ENCODE peak calls at places on chromosomes 1 and 21, in ten cellular contexts. One of them, this sample, is unnamed.
A peak's percentile ranks its signal among the peaks of the same experiment; 100 is the strongest.

GRCh38 chr1:23555225-23555801 is 4.0 kb downstream of the ID3 start:
- DNase-seq in progenitor cell of endocrine pancreas: no peak
- DNase-seq in mammary epithelial cell: no peak
- DNase-seq in ascending aorta: peak; percentile 83
- DNase-seq in HEK293T: no peak
- DNase-seq in stomach: no peak
- DNase-seq in NCI-H2081: peak; percentile 80
- DNase-seq in HCT116: no peak
- DNase-seq in IMR-90: peak; percentile 68
- DNase-seq in NCI-H345: no peak
- DNase-seq in this sample: no peak

GRCh38 chr1:5571861-5572401 is 420.3 kb downstream of the NPHP4 start:
- DNase-seq in progenitor cell of endocrine pancreas: no peak
- DNase-seq in NCI-H345: no peak
- DNase-seq in HEK293T: no peak
- DNase-seq in stomach: no peak
- DNase-seq in IMR-90: no peak
- DNase-seq in ascending aorta: no peak
- DNase-seq in NCI-H2081: no peak
- DNase-seq in mammary epithelial cell: no peak
- DNase-seq in HCT116: no peak
- DNase-seq in this sample: no peak

GRCh38 chr1:119027759-119028158 is 39.6 kb upstream of the TBX15 start:
- DNase-seq in IMR-90: no peak
- DNase-seq in mammary epithelial cell: peak; percentile 26
- DNase-seq in NCI-H345: no peak
- DNase-seq in ascending aorta: no peak
- DNase-seq in progenitor cell of endocrine pancreas: no peak
- DNase-seq in NCI-H2081: no peak
- DNase-seq in HCT116: no peak
- DNase-seq in HEK293T: no peak
- DNase-seq in stomach: no peak
- DNase-seq in this sample: no peak

GRCh38 chr1:145878724-145879123 is 6.9 kb downstream of the ANKRD35 start:
- DNase-seq in NCI-H345: peak; percentile 49
- DNase-seq in HCT116: no peak
- DNase-seq in NCI-H2081: no peak
- DNase-seq in HEK293T: no peak
- DNase-seq in stomach: no peak
- DNase-seq in ascending aorta: no peak
- DNase-seq in IMR-90: peak; percentile 47
- DNase-seq in progenitor cell of endocrine pancreas: no peak
- DNase-seq in mammary epithelial cell: peak; percentile 56
- DNase-seq in this sample: no peak

GRCh38 chr1:43987159-43988022 is 4.0 kb upstream of the CCDC24 start:
- DNase-seq in progenitor cell of endocrine pancreas: no peak
- DNase-seq in HCT116: no peak
- DNase-seq in IMR-90: peak; percentile 55
- DNase-seq in mammary epithelial cell: no peak
- DNase-seq in NCI-H2081: no peak
- DNase-seq in stomach: no peak
- DNase-seq in ascending aorta: no peak
- DNase-seq in NCI-H345: no peak
- DNase-seq in HEK293T: no peak
- DNase-seq in this sample: no peak

GRCh38 chr21:14685568-14685967 is 139.5 kb upstream of the SAMSN1 start:
- DNase-seq in IMR-90: no peak
- DNase-seq in progenitor cell of endocrine pancreas: no peak
- DNase-seq in NCI-H2081: no peak
- DNase-seq in mammary epithelial cell: no peak
- DNase-seq in stomach: no peak
- DNase-seq in NCI-H345: no peak
- DNase-seq in HCT116: no peak
- DNase-seq in ascending aorta: no peak
- DNase-seq in HEK293T: no peak
- DNase-seq in this sample: no peak

GRCh38 chr1:40045182-40045581 is 4.7 kb downstream of the CAP1 start:
- DNase-seq in NCI-H345: no peak
- DNase-seq in stomach: no peak
- DNase-seq in HCT116: no peak
- DNase-seq in mammary epithelial cell: peak; percentile 50
- DNase-seq in ascending aorta: no peak
- DNase-seq in HEK293T: no peak
- DNase-seq in progenitor cell of endocrine pancreas: no peak
- DNase-seq in NCI-H2081: no peak
- DNase-seq in IMR-90: peak; percentile 47
- DNase-seq in this sample: no peak

GRCh38 chr1:10866314-10867091 is 70.1 kb upstream of the CASZ1 start:
- DNase-seq in NCI-H2081: peak; percentile 28
- DNase-seq in NCI-H345: no peak
- DNase-seq in progenitor cell of endocrine pancreas: no peak
- DNase-seq in HCT116: no peak
- DNase-seq in ascending aorta: no peak
- DNase-seq in stomach: no peak
- DNase-seq in IMR-90: peak; percentile 48
- DNase-seq in HEK293T: no peak
- DNase-seq in mammary epithelial cell: no peak
- DNase-seq in this sample: peak; percentile 7

GRCh38 chr1:228765543-228765942 is 30.3 kb downstream of the RHOU start:
- DNase-seq in stomach: peak; percentile 26
- DNase-seq in HEK293T: no peak
- DNase-seq in NCI-H2081: no peak
- DNase-seq in ascending aorta: no peak
- DNase-seq in NCI-H345: no peak
- DNase-seq in HCT116: no peak
- DNase-seq in progenitor cell of endocrine pancreas: no peak
- DNase-seq in IMR-90: no peak
- DNase-seq in mammary epithelial cell: no peak
- DNase-seq in this sample: no peak

GRCh38 chr1:10673305-10673704 is 123.1 kb downstream of the CASZ1 start:
- DNase-seq in progenitor cell of endocrine pancreas: no peak
- DNase-seq in NCI-H2081: no peak
- DNase-seq in ascending aorta: no peak
- DNase-seq in IMR-90: no peak
- DNase-seq in stomach: no peak
- DNase-seq in HCT116: no peak
- DNase-seq in NCI-H345: no peak
- DNase-seq in HEK293T: no peak
- DNase-seq in mammary epithelial cell: no peak
- DNase-seq in this sample: no peak

GRCh38 chr1:245389878-245390277 is 235.1 kb downstream of the KIF26B start:
- DNase-seq in progenitor cell of endocrine pancreas: no peak
- DNase-seq in NCI-H345: no peak
- DNase-seq in stomach: no peak
- DNase-seq in HCT116: no peak
- DNase-seq in mammary epithelial cell: no peak
- DNase-seq in ascending aorta: no peak
- DNase-seq in HEK293T: peak; percentile 15
- DNase-seq in IMR-90: no peak
- DNase-seq in NCI-H2081: no peak
- DNase-seq in this sample: no peak

GRCh38 chr1:92538048-92538412 is 51.3 kb upstream of the GFI1 start:
- DNase-seq in progenitor cell of endocrine pancreas: no peak
- DNase-seq in NCI-H345: no peak
- DNase-seq in mammary epithelial cell: no peak
- DNase-seq in ascending aorta: no peak
- DNase-seq in IMR-90: peak; percentile 5
- DNase-seq in NCI-H2081: no peak
- DNase-seq in stomach: no peak
- DNase-seq in HEK293T: no peak
- DNase-seq in HCT116: no peak
- DNase-seq in this sample: no peak

GRCh38 chr1:212186427-212187207 is 98.6 kb upstream of the PPP2R5A start:
- DNase-seq in HEK293T: no peak
- DNase-seq in HCT116: no peak
- DNase-seq in mammary epithelial cell: no peak
- DNase-seq in NCI-H345: no peak
- DNase-seq in NCI-H2081: no peak
- DNase-seq in IMR-90: no peak
- DNase-seq in progenitor cell of endocrine pancreas: no peak
- DNase-seq in ascending aorta: no peak
- DNase-seq in stomach: peak; percentile 40
- DNase-seq in this sample: no peak

GRCh38 chr1:213466578-213466977 is 415.5 kb downstream of the RPS6KC1 start:
- DNase-seq in ascending aorta: no peak
- DNase-seq in progenitor cell of endocrine pancreas: no peak
- DNase-seq in HEK293T: no peak
- DNase-seq in NCI-H2081: no peak
- DNase-seq in NCI-H345: no peak
- DNase-seq in mammary epithelial cell: no peak
- DNase-seq in HCT116: no peak
- DNase-seq in stomach: no peak
- DNase-seq in IMR-90: no peak
- DNase-seq in this sample: no peak